ENCODE peak calls at places on chromosomes 6 and 20, in six cellular contexts. D is GM13977; C is brain microvascular endothelial cell; K is stimulated activated naive CD4-positive, alpha-beta T cell treated with Interleukin-2 at 50 U/mL for 16 hours; O is colonic mucosa; F is NCI-H146. S is an unnamed sample.

GRCh38 chr6:24431045-24431451 is 28.3 kb downstream of the MRS2 start:
- DNase-seq in D (peak), C (peak), K (no peak), O (peak), F (peak), S (no peak)

GRCh38 chr6:786946-787763 is 94.2 kb upstream of the EXOC2 start:
- DNase-seq in D (peak), C (no peak), K (no peak), O (no peak), F (no peak), S (no peak)

GRCh38 chr6:89260310-89260709 is 43.2 kb upstream of the GABRR1 start:
- DNase-seq in D (no peak), C (no peak), K (no peak), O (no peak), F (no peak), S (no peak)

GRCh38 chr6:135182993-135183531 is 2.0 kb downstream of the MYB start:
- DNase-seq in D (peak), C (no peak), K (peak), O (peak), F (peak), S (peak)

GRCh38 chr20:58650181-58650775 is 805 bp upstream of the STX16 start:
- DNase-seq in D (peak), C (no peak), K (peak), O (peak), F (no peak), S (peak)

GRCh38 chr6:41298785-41299498 is 12.5 kb upstream of the TREM1 start:
- DNase-seq in D (no peak), C (no peak), K (no peak), O (no peak), F (no peak), S (no peak)

GRCh38 chr20:38270869-38271608 is 10.5 kb upstream of the KIAA1755 start:
- DNase-seq in D (no peak), C (peak), K (no peak), O (no peak), F (no peak), S (peak)

GRCh38 chr6:17015144-17015543 is 86.7 kb upstream of the STMND1 start:
- DNase-seq in D (peak), C (peak), K (no peak), O (no peak), F (no peak), S (no peak)

GRCh38 chr20:17155401-17155800 is 71.4 kb upstream of the PCSK2 start:
- DNase-seq in D (no peak), C (no peak), K (no peak), O (no peak), F (no peak), S (no peak)

GRCh38 chr6:30720738-30721197 is 616 bp downstream of the TUBB start:
- DNase-seq in D (peak), C (no peak), K (peak), O (peak), F (peak), S (peak)

GRCh38 chr20:31566658-31567379 is 38.3 kb upstream of the ID1 start:
- DNase-seq in D (no peak), C (no peak), K (peak), O (no peak), F (peak), S (no peak)

GRCh38 chr6:31702421-31702818 is 704 bp downstream of the ABHD16A start:
- DNase-seq in D (peak), C (peak), K (peak), O (no peak), F (peak), S (no peak)

GRCh38 chr6:79427721-79428120 is 109.5 kb downstream of the LCA5 start:
- DNase-seq in D (no peak), C (peak), K (no peak), O (no peak), F (no peak), S (no peak)